ENCODE peak calls at places on chromosome 3, in seven cellular contexts. A is cardiac muscle cell; X is uterus; P is Peyer's patch; S is A549; N is hepatocyte; I is naive thymus-derived CD4-positive, alpha-beta T cell. D is an unnamed sample.

GRCh38 chr3:38560284-38560683 is 64.1 kb downstream of the EXOG start:
- DNase-seq in A (no peak), X (no peak), P (peak; percentile 33), S (no peak), N (no peak), I (no peak), D (peak; percentile 9)

GRCh38 chr3:23620616-23621015 is 185.1 kb upstream of the UBE2E1 start:
- DNase-seq in A (no peak), X (no peak), P (no peak), S (no peak), N (no peak), I (no peak), D (no peak)

GRCh38 chr3:11770105-11770476 is 76.6 kb downstream of the TAMM41 start:
- DNase-seq in A (no peak), X (no peak), P (no peak), S (no peak), N (peak; percentile 9), I (no peak), D (no peak)

GRCh38 chr3:4234894-4235293 is 68.3 kb upstream of the SETMAR start:
- DNase-seq in A (no peak), X (no peak), P (no peak), S (no peak), N (no peak), I (no peak), D (no peak)

GRCh38 chr3:189710620-189711388 is 79.6 kb downstream of the TP63 start:
- DNase-seq in A (no peak), X (peak; percentile 40), P (no peak), S (peak; percentile 23), N (peak; percentile 61), I (no peak), D (no peak)

GRCh38 chr3:105611304-105612192 is 244.8 kb downstream of the ALCAM start:
- DNase-seq in A (no peak), X (no peak), P (no peak), S (no peak), N (peak; percentile 17), I (no peak), D (no peak)

GRCh38 chr3:117104381-117104780 is 394.8 kb downstream of the TUSC7 start:
- DNase-seq in A (no peak), X (no peak), P (no peak), S (no peak), N (no peak), I (no peak), D (no peak)

GRCh38 chr3:41190509-41191284 is 8.6 kb upstream of the CTNNB1 start:
- DNase-seq in A (no peak), X (no peak), P (no peak), S (no peak), N (no peak), I (no peak), D (no peak)

GRCh38 chr3:196044513-196044912 is 37.4 kb downstream of the TFRC start:
- DNase-seq in A (no peak), X (no peak), P (no peak), S (no peak), N (no peak), I (no peak), D (no peak)

GRCh38 chr3:141421639-141422319 is 53.5 kb downstream of the ZBTB38 start:
- DNase-seq in A (no peak), X (no peak), P (no peak), S (no peak), N (no peak), I (no peak), D (no peak)

GRCh38 chr3:69116897-69117296 is 5.5 kb downstream of the LMOD3 start:
- DNase-seq in A (no peak), X (no peak), P (no peak), S (no peak), N (no peak), I (no peak), D (no peak)

GRCh38 chr3:46114324-46114988 is 87.2 kb upstream of the XCR1 start:
- DNase-seq in A (no peak), X (peak; percentile 33), P (no peak), S (no peak), N (no peak), I (no peak), D (no peak)

GRCh38 chr3:170572665-170573253 is 13.1 kb downstream of the SLC7A14 start:
- DNase-seq in A (no peak), X (no peak), P (no peak), S (no peak), N (peak; percentile 41), I (no peak), D (no peak)

GRCh38 chr3:187742351-187743171 is 2.7 kb downstream of the BCL6 start:
- DNase-seq in A (no peak), X (peak; percentile 81), P (peak; percentile 62), S (no peak), N (no peak), I (peak; percentile 22), D (peak; percentile 46)

GRCh38 chr3:29447946-29448632 is 167.2 kb downstream of the RBMS3 start:
- DNase-seq in A (no peak), X (no peak), P (no peak), S (no peak), N (no peak), I (no peak), D (no peak)

GRCh38 chr3:27723803-27724458 is 1.8 kb upstream of the EOMES start:
- DNase-seq in A (no peak), X (no peak), P (no peak), S (no peak), N (no peak), I (no peak), D (no peak)

GRCh38 chr3:195889843-195890407 is 18.4 kb downstream of the TNK2 start:
- DNase-seq in A (no peak), X (no peak), P (no peak), S (no peak), N (no peak), I (no peak), D (no peak)

GRCh38 chr3:98602078-98602678 is 8.8 kb upstream of the CPOX start:
- DNase-seq in A (peak; percentile 71), X (peak; percentile 27), P (peak; percentile 51), S (peak; percentile 56), N (peak; percentile 75), I (peak; percentile 42), D (no peak)

GRCh38 chr3:107665351-107665750 is 142.6 kb downstream of the BBX start:
- DNase-seq in A (no peak), X (no peak), P (no peak), S (no peak), N (no peak), I (no peak), D (no peak)

GRCh38 chr3:22609139-22609538 is 594.0 kb upstream of the UBE2E2 start:
- DNase-seq in A (no peak), X (no peak), P (no peak), S (no peak), N (no peak), I (no peak), D (no peak)

GRCh38 chr3:22606938-22607337 is 596.2 kb upstream of the UBE2E2 start:
- DNase-seq in A (no peak), X (no peak), P (no peak), S (no peak), N (no peak), I (no peak), D (no peak)

GRCh38 chr3:22612927-22613326 is 590.2 kb upstream of the UBE2E2 start:
- DNase-seq in A (no peak), X (no peak), P (no peak), S (no peak), N (peak; percentile 13), I (no peak), D (no peak)

GRCh38 chr3:22608721-22609120 is 594.4 kb upstream of the UBE2E2 start:
- DNase-seq in A (no peak), X (no peak), P (no peak), S (no peak), N (no peak), I (no peak), D (no peak)

DNA sequence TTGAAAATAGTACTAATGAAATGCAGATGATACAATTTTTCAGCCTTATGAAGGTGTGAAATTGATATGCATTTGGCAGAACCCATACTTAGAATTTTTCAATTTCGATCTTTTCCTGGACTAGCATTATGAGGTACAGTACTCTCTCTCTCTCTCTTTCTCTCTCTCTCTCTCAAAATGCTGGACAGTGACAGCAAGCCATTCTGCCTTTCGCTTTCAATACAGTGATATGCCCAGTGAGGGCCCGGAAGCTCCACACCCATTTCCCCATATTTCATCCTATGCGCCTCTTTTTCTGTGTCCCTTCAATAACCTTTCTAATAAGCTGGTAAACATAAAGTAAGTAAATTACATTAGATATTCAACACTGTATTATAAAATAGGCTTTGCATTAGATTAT is 595.0 kb upstream of the UBE2E2 start:
- DNase-seq in A (no peak), X (no peak), P (no peak), S (no peak), N (no peak), I (no peak), D (no peak)
- H3K4me1 ChIP-seq in A (no peaks in the 10 kb centered on the region), X (no peaks in the 10 kb centered on the region), P (no peaks in the 10 kb centered on the region), S (no peaks in the 10 kb centered on the region), N (no peaks in the 10 kb centered on the region), I (no peaks in the 10 kb centered on the region), D (no peaks in the 10 kb centered on the region)

DNA sequence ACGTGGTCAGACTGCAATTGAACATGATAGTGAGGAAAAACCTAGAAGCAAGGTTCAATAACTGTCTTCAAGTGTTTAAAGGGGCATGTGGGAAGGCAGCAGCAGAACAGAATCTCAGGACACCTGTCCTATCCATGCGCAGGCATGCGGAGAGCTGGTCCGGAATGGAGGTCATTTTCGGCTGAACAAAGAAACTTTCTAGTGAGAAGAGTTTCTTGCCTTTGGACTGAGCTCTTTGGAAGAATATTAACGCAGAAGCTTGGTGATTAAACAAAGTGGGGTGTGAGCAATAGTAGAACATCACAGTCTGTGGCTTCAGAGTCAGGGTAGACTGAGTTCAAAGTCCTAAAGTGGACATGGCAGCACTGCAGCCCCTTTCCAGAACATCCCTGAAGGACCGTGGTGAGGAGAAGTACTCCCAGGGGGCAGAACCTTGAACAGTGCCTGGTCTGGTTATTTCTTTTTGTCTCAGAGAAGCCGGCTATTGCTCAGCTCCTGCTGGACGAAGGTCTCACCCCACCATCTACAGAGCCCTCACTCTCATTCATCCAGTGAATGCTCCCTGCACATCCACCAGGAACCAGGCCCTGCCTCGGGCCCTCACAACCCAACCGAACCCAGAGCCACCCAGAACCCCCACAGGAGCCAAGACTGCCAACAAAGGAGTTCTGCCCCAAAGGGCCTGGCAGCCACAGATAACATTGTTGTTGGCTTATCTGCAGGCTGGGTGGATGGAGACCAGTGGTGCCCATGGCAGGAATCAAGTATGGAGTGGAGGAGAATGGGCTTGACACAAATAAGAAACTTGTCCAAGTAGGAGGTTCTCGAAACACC is 2.8 kb upstream of the SSUH2 start:
- DNase-seq in A (no peak), X (no peak), P (no peak), S (no peak), N (peak; percentile 48), I (no peak), D (no peak)
- H3K4me1 ChIP-seq in A (no peaks in the 10 kb centered on the region), X (no peaks in the 10 kb centered on the region), P (peaks cover 24% of the 10 kb centered on the region), S (no peaks in the 10 kb centered on the region), N (peaks cover 44% of the 10 kb centered on the region), I (no peaks in the 10 kb centered on the region), D (no peaks in the 10 kb centered on the region)

DNA sequence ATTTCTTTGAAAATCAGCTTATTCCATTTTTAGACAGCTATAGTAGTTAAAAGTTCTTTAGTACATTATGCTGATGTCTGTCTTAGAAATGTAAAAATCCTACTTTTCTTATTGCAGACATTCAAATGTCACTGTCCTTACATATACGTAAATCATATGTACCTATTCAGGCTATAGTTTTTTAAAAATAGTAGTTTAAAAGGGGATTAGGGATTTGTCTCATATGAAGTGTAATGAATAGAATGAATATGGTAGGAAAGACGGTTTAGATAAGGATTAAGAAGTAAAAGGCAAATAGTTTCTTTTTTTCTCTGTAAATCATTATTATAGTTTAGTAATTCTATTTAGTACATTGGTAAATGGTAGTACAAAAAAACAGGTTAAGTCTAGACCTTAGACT is 7.4 kb downstream of the DIPK2A start:
- DNase-seq in A (no peak), X (no peak), P (no peak), S (no peak), N (no peak), I (no peak), D (no peak)
- H3K4me1 ChIP-seq in A (peaks cover 24% of the 10 kb centered on the region), X (no peaks in the 10 kb centered on the region), P (peaks cover 20% of the 10 kb centered on the region), S (peaks cover 14% of the 10 kb centered on the region), N (peaks cover 18% of the 10 kb centered on the region), I (peaks cover 10% of the 10 kb centered on the region), D (peaks cover 41% of the 10 kb centered on the region)

GRCh38 chr3:172076212-172076611 is 36.8 kb downstream of the FNDC3B start:
- DNase-seq in A (no peak), X (no peak), P (no peak), S (no peak), N (no peak), I (no peak), D (no peak)
- H3K4me1 ChIP-seq in A (peaks cover 26% of the 10 kb centered on the region), X (no peaks in the 10 kb centered on the region), P (peaks cover 15% of the 10 kb centered on the region), S (peaks cover 76% of the 10 kb centered on the region), N (peaks cover 29% of the 10 kb centered on the region), I (no peaks in the 10 kb centered on the region), D (peaks cover 28% of the 10 kb centered on the region)

D was measured in lower lobe of right lung.